ENCODE peak calls at places on chromosomes 12 and 14, in ten cellular contexts. I is non-pigmented ciliary epithelial cell, C is AG20443, B is HTR-8/SVneo, N is T-helper 2 cell, Y is amniotic stem cell, O is immature natural killer cell, Q is GM12891, X is hypothalamus, Z is naive B cell. E is an unnamed sample.

GRCh38 chr14:95741051-95741490 is 27.1 kb upstream of the TCL1A start:
- DNase-seq in I (no peak), C (no peak), B (peak), N (no peak), Y (peak), O (no peak), Q (no peak), X (no peak), Z (no peak), E (no peak)

GRCh38 chr12:78914859-78915331 is 50.3 kb downstream of the SYT1 start:
- DNase-seq in I (no peak), C (no peak), B (no peak), N (no peak), Y (no peak), O (no peak), Q (no peak), X (no peak), Z (no peak), E (no peak)

GRCh38 chr14:63273717-63274673 is 44.7 kb downstream of the GPHB5 start:
- DNase-seq in I (no peak), C (peak), B (no peak), N (no peak), Y (no peak), O (no peak), Q (no peak), X (no peak), Z (no peak), E (no peak)

GRCh38 chr14:93892923-93893549 is 34.1 kb upstream of the FAM181A start:
- DNase-seq in I (peak), C (peak), B (peak), N (peak), Y (peak), O (peak), Q (peak), X (peak), Z (peak), E (no peak)

GRCh38 chr14:90831821-90832220 is 15.6 kb upstream of the TTC7B start:
- DNase-seq in I (no peak), C (no peak), B (no peak), N (no peak), Y (no peak), O (no peak), Q (no peak), X (no peak), Z (no peak), E (no peak)

GRCh38 chr12:63206908-63207307 is 55.9 kb upstream of the AVPR1A start:
- DNase-seq in I (peak), C (no peak), B (peak), N (no peak), Y (no peak), O (no peak), Q (no peak), X (no peak), Z (no peak), E (no peak)

GRCh38 chr14:101865288-101865687 is 99.1 kb upstream of the DYNC1H1 start:
- DNase-seq in I (no peak), C (no peak), B (no peak), N (no peak), Y (no peak), O (no peak), Q (no peak), X (no peak), Z (no peak), E (no peak)

GRCh38 chr14:60161176-60162107 is 3.8 kb downstream of the DHRS7 start:
- DNase-seq in I (no peak), C (peak), B (no peak), N (no peak), Y (no peak), O (no peak), Q (no peak), X (no peak), Z (no peak), E (no peak)

GRCh38 chr12:117119592-117120198 is 20.5 kb upstream of the TESC start:
- DNase-seq in I (no peak), C (no peak), B (no peak), N (no peak), Y (no peak), O (peak), Q (peak), X (no peak), Z (no peak), E (no peak)

GRCh38 chr12:27119797-27120196 is 37.4 kb upstream of the C12orf71 start:
- DNase-seq in I (no peak), C (no peak), B (no peak), N (no peak), Y (no peak), O (no peak), Q (no peak), X (no peak), Z (no peak), E (no peak)

GRCh38 chr12:109448272-109448671 is 28.8 kb downstream of the KCTD10 start:
- DNase-seq in I (no peak), C (no peak), B (no peak), N (no peak), Y (no peak), O (no peak), Q (no peak), X (no peak), Z (no peak), E (no peak)

GRCh38 chr12:104464899-104465298 is 8.2 kb downstream of the CHST11 start:
- DNase-seq in I (no peak), C (no peak), B (no peak), N (no peak), Y (no peak), O (no peak), Q (no peak), X (no peak), Z (no peak), E (peak)

GRCh38 chr14:67815573-67816235 is 686 bp downstream of the ZFYVE26 start:
- DNase-seq in I (peak), C (peak), B (no peak), N (peak), Y (no peak), O (no peak), Q (no peak), X (no peak), Z (no peak), E (no peak)

GRCh38 chr12:112967306-112967705 is 11.0 kb upstream of the OAS2 start:
- DNase-seq in I (no peak), C (peak), B (no peak), N (no peak), Y (no peak), O (no peak), Q (no peak), X (no peak), Z (no peak), E (no peak)

GRCh38 chr14:75042040-75042439 is 9.2 kb downstream of the MLH3 start:
- DNase-seq in I (no peak), C (no peak), B (no peak), N (no peak), Y (no peak), O (no peak), Q (no peak), X (no peak), Z (no peak), E (no peak)

GRCh38 chr12:95940514-95940913 is 1.9 kb downstream of the CCDC38 start:
- DNase-seq in I (no peak), C (no peak), B (no peak), N (no peak), Y (no peak), O (no peak), Q (no peak), X (no peak), Z (no peak), E (no peak)

GRCh38 chr12:123983822-123984485 is 10.9 kb downstream of the ZNF664 start:
- DNase-seq in I (no peak), C (peak), B (peak), N (peak), Y (peak), O (peak), Q (no peak), X (no peak), Z (peak), E (peak)

GRCh38 chr12:64243809-64244208 is 21.7 kb upstream of the KICS2 start:
- DNase-seq in I (no peak), C (no peak), B (no peak), N (no peak), Y (no peak), O (no peak), Q (no peak), X (no peak), Z (no peak), E (no peak)

E was measured in upper lobe of left lung.